ENCODE peak calls at places on chromosomes 16 and 17, in five cellular contexts. N is PC-3; Z is heart left ventricle; A is heart right ventricle; M is naive thymus-derived CD4-positive, alpha-beta T cell. Y is an unnamed sample. For H3K4me1, the result is how much of the 10 kb centered on the place peaks cover.

GRCh38 chr17:27572665-27573064 is 58.3 kb upstream of the LGALS9 start:
- DNase-seq in Z (no peak), N (no peak), A (no peak), M (no peak), Y (no peak)

GRCh38 chr17:27577124-27577761 is 53.7 kb upstream of the LGALS9 start:
- DNase-seq in M (no peak), N (peak), A (no peak), Z (no peak), Y (no peak)

GRCh38 chr17:50800196-50800700 is 32.9 kb upstream of the ANKRD40CL start:
- DNase-seq in M (no peak), A (no peak), Z (no peak), N (no peak), Y (no peak)

GRCh38 chr17:29250666-29251065 is 4.0 kb downstream of the CRYBA1 start:
- DNase-seq in M (no peak), Z (no peak), A (no peak), N (no peak), Y (no peak)

GRCh38 chr16:1823821-1824220 is 2.8 kb downstream of the HAGH start:
- DNase-seq in A (no peak), M (no peak), N (peak), Z (no peak), Y (no peak)

GRCh38 chr17:31392856-31393748 is 1.6 kb downstream of the RAB11FIP4 start:
- DNase-seq in A (no peak), N (no peak), M (no peak), Z (no peak), Y (no peak)

GRCh38 chr17:65463242-65463641 is 98.2 kb downstream of the AXIN2 start:
- DNase-seq in N (no peak), Z (peak), A (peak), M (no peak), Y (peak)

GRCh38 chr16:86577314-86577971 is 906 bp upstream of the FOXL1 start:
- DNase-seq in A (no peak), Z (no peak), N (no peak), M (no peak), Y (no peak)

GRCh38 chr17:2683912-2684311 is 27.7 kb downstream of the CLUH start:
- DNase-seq in M (no peak), N (peak), Z (no peak), A (no peak), Y (no peak)

GRCh38 chr16:8346291-8346690 is 244.0 kb downstream of the TMEM114 start:
- DNase-seq in Z (no peak), N (no peak), M (no peak), A (no peak), Y (no peak)

GRCh38 chr16:28520672-28521071 is 14.0 kb upstream of the IL27 start:
- DNase-seq in N (no peak), A (no peak), M (no peak), Z (no peak), Y (no peak)

GRCh38 chr16:89410794-89411309 is 79.5 kb downstream of the ANKRD11 start:
- DNase-seq in M (no peak), N (no peak), Z (peak), A (peak), Y (peak)

GRCh38 chr17:10888858-10889257 is 51.0 kb upstream of the PIRT start:
- DNase-seq in A (no peak), M (no peak), N (no peak), Z (no peak), Y (no peak)

GRCh38 chr17:78960945-78961344 is 18.8 kb downstream of the LGALS3BP start:
- DNase-seq in A (no peak), Z (no peak), N (no peak), M (no peak), Y (peak)

GRCh38 chr17:77349976-77350830 is 209.4 kb downstream of the SEC14L1 start:
- DNase-seq in Z (no peak), M (no peak), N (no peak), A (no peak), Y (no peak)

GRCh38 chr16:57380671-57381462 is 8.6 kb downstream of the CX3CL1 start:
- DNase-seq in Z (peak), N (peak), A (peak), M (no peak), Y (peak)

GRCh38 chr16:57376313-57376818 is 4.1 kb downstream of the CX3CL1 start:
- DNase-seq in A (no peak), Z (no peak), N (no peak), M (no peak), Y (no peak)

GRCh38 chr16:57374067-57374534 is 1.8 kb downstream of the CX3CL1 start:
- DNase-seq in N (no peak), M (no peak), A (no peak), Z (no peak), Y (no peak)

GRCh38 chr16:57379579-57379978 is 7.3 kb downstream of the CX3CL1 start:
- DNase-seq in Z (no peak), M (no peak), N (no peak), A (no peak), Y (no peak)

GRCh38 chr16:57377080-57377841 is 5.0 kb downstream of the CX3CL1 start:
- DNase-seq in A (no peak), M (no peak), N (peak), Z (no peak), Y (no peak)
- H3K4me3 ChIP-seq in A (no peak), M (no peak), N (peak), Z (no peak), Y (no peak)

GRCh38 chr16:46813611-46814010 is 17.4 kb downstream of the C16orf87 start:
- DNase-seq in M (no peak), Z (no peak), A (no peak), N (no peak), Y (no peak)
- H3K4me1 ChIP-seq in M (under half), Z (under half), A (under half), N (under half), Y (under half)

GRCh38 chr17:76123127-76123499 is 17.9 kb downstream of the FOXJ1 start:
- DNase-seq in M (no peak), N (no peak), Z (no peak), A (no peak), Y (no peak)

GRCh38 chr17:76120658-76121008 is 17.0 kb upstream of the EXOC7 start:
- DNase-seq in Z (no peak), N (no peak), M (no peak), A (no peak), Y (no peak)

GRCh38 chr17:76121932-76122383 is 18.4 kb upstream of the EXOC7 start:
- DNase-seq in Z (no peak), A (peak), N (no peak), M (no peak), Y (no peak)

GRCh38 chr17:76123749-76124581 is 17.1 kb downstream of the FOXJ1 start:
- DNase-seq in M (no peak), A (no peak), Z (peak), N (no peak), Y (no peak)

DNA sequence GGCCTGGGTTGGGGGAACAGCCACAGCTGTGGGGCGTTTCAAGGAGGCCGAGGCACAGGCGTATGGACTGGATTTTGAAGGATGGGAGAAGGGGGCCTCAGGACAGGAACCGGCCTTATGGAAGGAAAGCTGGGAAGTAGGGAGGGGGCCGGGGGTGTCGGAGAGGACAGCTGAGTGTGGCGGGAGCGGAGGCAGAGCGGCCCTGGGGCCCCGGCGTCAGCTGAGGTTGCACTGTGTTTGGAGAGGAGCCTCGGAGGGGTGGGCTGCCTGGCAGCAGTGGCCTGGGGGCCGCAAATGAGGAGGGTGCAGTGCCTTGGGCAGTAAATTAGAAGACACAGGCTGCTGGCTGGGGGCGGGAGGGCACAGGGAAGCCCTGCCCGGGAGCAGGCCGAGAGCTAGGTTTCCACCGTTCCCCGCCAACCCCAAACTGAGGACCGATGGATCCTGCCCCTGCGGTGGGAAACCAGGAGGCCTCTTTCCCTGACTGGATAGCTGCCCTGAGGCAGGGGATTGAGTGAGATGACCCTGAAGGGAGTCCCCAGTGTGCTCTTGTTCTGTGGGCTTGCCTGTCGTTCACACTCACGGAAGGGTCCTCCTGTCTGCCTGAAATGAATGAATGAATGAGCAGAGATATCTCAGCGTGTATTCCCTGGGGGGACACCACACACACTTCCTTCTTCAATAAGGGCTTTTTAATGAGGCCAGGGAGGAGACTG is 18.5 kb downstream of the FOXJ1 start:
- DNase-seq in Z (peak), A (no peak), M (no peak), N (no peak), Y (no peak)
- H3K4me3 ChIP-seq in Z (no peak), A (no peak), M (no peak), N (no peak), Y (no peak)

GRCh38 chr17:82298538-82299421 is 18.6 kb downstream of the CD7 start:
- DNase-seq in N (no peak), M (no peak), Z (no peak), A (no peak), Y (peak)
- H3K4me1 ChIP-seq in N (half or more), M (half or more), Z (under half), A (under half), Y (under half)

GRCh38 chr16:58933186-58933585 is 199.1 kb upstream of the GOT2 start:
- DNase-seq in Z (no peak), M (no peak), N (no peak), A (no peak), Y (no peak)
- H3K4me3 ChIP-seq in Z (no peak), M (no peak), N (no peak), A (no peak), Y (no peak)

DNA sequence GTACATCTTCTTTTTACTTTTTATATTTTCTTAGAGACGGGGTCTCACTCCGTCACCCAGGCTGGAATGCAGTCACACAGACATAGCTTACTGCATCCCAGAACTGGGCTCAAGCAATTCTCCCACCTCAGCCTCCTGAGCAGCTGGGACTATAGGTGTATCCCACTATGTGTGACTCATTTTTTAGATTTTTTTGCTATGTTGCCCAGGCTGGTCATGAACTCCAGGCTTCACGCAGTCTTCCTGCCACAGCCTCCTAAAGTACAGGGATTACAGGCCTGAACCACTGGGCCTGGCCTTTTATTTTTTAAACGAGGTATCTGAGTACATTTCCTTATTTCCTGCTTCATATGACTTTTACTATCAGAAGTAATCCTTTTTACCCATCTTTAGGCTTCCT is 48.0 kb downstream of the GLG1 start:
- DNase-seq in N (no peak), A (no peak), M (no peak), Z (no peak), Y (no peak)
- H3K4me1 ChIP-seq in N (under half), A (under half), M (under half), Z (under half), Y (under half)

DNA sequence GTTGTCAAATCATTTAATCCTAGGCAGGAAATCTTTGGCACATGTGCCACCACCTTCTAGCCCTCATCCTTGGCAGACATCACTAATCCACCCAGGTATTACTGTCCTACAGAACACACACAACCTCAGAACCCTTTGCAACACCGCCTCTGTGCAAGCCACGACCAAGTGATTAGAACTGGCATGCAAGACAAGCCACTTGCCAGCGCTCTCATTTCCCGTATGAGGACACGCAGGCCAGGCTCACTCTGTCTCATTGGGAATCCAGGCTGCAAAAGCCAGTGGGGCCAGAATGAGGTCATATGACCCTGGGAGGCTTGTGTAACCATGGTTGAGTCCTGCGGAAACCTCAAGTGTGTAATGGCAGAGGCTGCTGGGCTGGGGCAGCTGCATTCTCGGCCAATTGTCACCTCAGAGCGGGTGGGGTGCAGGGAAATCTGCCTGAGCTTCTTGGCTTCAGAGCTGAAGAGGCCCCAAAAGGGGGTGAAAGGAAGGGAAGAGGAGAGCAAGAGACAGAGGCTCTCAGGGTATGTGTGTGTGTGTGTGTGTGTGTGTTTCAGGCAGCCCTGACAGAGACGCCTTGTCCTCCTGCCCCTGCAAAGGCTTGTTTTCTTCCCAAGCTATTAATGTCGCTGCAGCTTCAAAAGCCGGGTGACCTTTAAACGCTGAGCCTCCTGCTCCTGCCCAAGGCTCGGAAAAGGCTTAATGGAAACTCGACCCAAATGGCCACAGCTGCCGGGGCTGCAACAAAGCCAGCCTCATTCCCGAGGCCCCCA is 43.2 kb upstream of the MRPS23 start:
- DNase-seq in A (peak), M (no peak), N (peak), Z (peak), Y (peak)
- H3K4me3 ChIP-seq in A (peak), M (no peak), N (no peak), Z (peak), Y (peak)

DNA sequence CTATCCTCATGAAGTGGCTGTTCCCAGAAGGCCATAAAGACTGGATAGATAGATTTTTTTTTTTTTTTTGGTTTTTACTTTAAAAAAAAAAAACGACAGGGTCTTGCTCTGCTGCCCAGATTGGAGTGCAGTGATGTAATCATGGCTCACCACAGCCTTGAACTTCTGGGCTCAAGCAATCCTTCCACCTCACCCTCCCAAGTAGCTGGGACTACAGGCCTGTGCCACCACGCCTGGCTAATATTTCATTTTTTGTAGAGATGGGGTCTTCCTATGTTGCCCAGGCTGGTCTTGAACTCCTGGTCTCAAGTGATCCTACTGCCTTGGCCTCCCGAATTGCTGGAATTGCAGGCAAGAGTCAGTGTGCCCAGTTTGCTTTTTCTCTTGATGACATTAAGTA is 102.2 kb downstream of the XYLT1 start:
- DNase-seq in M (no peak), N (no peak), Z (no peak), A (no peak), Y (no peak)
- H3K4me1 ChIP-seq in M (half or more), N (under half), Z (under half), A (under half), Y (under half)

DNA sequence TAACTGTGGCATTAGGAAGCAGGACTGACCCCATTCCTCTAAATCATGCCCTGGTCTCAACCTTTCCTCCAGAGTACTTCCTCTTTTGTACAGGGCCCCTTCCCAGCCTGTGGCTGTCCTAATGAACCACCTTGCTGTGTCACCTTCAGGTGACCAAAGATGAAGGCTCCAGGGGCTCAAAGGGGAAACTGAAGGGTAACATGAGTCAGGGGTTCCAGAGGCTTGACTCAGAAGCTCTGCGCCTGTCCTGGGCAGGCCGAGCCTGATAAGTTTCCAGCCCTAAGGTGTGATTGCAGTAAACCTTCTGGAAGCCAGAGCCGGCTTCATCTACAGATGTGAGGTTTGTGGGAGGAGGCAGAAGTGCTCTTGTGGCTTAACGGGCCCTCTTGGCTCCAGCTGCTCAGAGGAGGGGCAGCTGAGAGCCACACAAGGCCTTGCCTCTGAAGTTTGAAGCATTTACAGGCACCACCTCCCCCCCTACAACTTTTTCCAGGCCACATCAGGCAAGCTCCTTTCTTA is 149.8 kb downstream of the CLEC16A start:
- DNase-seq in M (no peak), N (peak), A (no peak), Z (no peak), Y (no peak)
- H3K4me3 ChIP-seq in M (no peak), N (no peak), A (no peak), Z (no peak), Y (no peak)

Y was measured in right cardiac atrium.